ENCODE peak calls at places on chromosomes 13 and 19, in six cellular contexts. W is tibial nerve, V is neural progenitor cell, O is C1 segment of cervical spinal cord, I is sciatic nerve, Z is Daoy. Y is an unnamed sample.

GRCh38 chr19:39131255-39131755 is 5.7 kb downstream of the PAK4 start:
- DNase-seq in V (no peak), Z (no peak), I (no peak), W (no peak), O (no peak), Y (no peak)

GRCh38 chr13:26525528-26525927 is 32.0 kb upstream of the WASF3 start:
- DNase-seq in I (no peak), V (no peak), W (no peak), O (no peak), Z (no peak), Y (no peak)

GRCh38 chr13:25292301-25292700 is 5.0 kb upstream of the MTMR6 start:
- DNase-seq in W (no peak), V (no peak), Z (no peak), O (no peak), I (no peak), Y (no peak)

GRCh38 chr19:46892252-46893179 is 31.7 kb downstream of the ARHGAP35 start:
- DNase-seq in O (no peak), W (no peak), I (no peak), Z (no peak), V (no peak), Y (no peak)

GRCh38 chr13:93502071-93502470 is 275.5 kb downstream of the GPC6 start:
- DNase-seq in V (no peak), I (no peak), O (no peak), W (no peak), Z (no peak), Y (no peak)

GRCh38 chr13:27022571-27023311 is 148.9 kb downstream of the USP12 start:
- DNase-seq in V (no peak), I (no peak), W (no peak), O (no peak), Z (peak; percentile 64), Y (peak; percentile 70)

GRCh38 chr13:112532837-112533745 is 54.9 kb downstream of the TUBGCP3 start:
- DNase-seq in Z (no peak), V (no peak), O (no peak), W (no peak), I (no peak), Y (no peak)

GRCh38 chr13:41533676-41534075 is 76.3 kb downstream of the RGCC start:
- DNase-seq in I (no peak), V (no peak), Z (no peak), O (no peak), W (peak; percentile 29), Y (no peak)

GRCh38 chr19:3614858-3615505 is 8.3 kb upstream of the TBXA2R start:
- DNase-seq in V (no peak), Z (no peak), I (no peak), W (no peak), O (no peak), Y (no peak)

GRCh38 chr19:38849746-38850230 is at the start of gene HNRNPL:
- DNase-seq in W (no peak), I (peak; percentile 99), V (no peak), O (no peak), Z (no peak), Y (peak; percentile 99)

Y was measured in SJSA1.